ENCODE peak calls at places on chromosomes 5 and 9, in seven cellular contexts. Z, B, I, O, M, E and F are unnamed samples.

GRCh38 chr5:12335938-12336337 is 431.7 kb upstream of the CTNND2 start:
- DNase-seq in E (no peak), B (no peak), I (no peak), M (no peak), Z (no peak), O (no peak), F (no peak)

GRCh38 chr5:40720071-40720470 is 35.7 kb downstream of the TTC33 start:
- DNase-seq in M (no peak), E (no peak), Z (no peak), I (no peak), B (no peak), O (no peak), F (no peak)

GRCh38 chr9:89793124-89793495 is 188.3 kb downstream of the GADD45G start:
- DNase-seq in Z (no peak), I (no peak), O (no peak), E (no peak), M (no peak), B (no peak), F (no peak)

GRCh38 chr5:169934990-169935389 is 45.3 kb downstream of the INSYN2B start:
- DNase-seq in Z (peak; percentile 23), O (no peak), E (no peak), M (no peak), B (no peak), I (no peak), F (no peak)

GRCh38 chr9:98652741-98653140 is 56.0 kb downstream of the GABBR2 start:
- DNase-seq in M (no peak), B (no peak), O (no peak), Z (no peak), E (no peak), I (no peak), F (no peak)

GRCh38 chr5:134543820-134544692 is 18.6 kb downstream of the JADE2 start:
- DNase-seq in I (no peak), Z (no peak), B (no peak), E (no peak), O (no peak), M (no peak), F (no peak)

GRCh38 chr5:80255752-80256479 is at the start of gene SERINC5:
- DNase-seq in Z (peak; percentile 65), I (peak; percentile 87), M (peak; percentile 87), O (no peak), E (peak; percentile 68), B (peak; percentile 60), F (peak; percentile 79)

GRCh38 chr9:76911971-76912370 is 6.1 kb upstream of the PRUNE2 start:
- DNase-seq in M (no peak), B (no peak), I (no peak), O (no peak), Z (peak; percentile 27), E (no peak), F (peak; percentile 53)

GRCh38 chr9:114385412-114386181 is 2.2 kb downstream of the AKNA start:
- DNase-seq in Z (peak; percentile 98), B (peak; percentile 76), I (peak; percentile 48), E (peak; percentile 92), O (peak; percentile 77), M (peak; percentile 68), F (peak; percentile 97)